ENCODE peak calls at places on chromosomes 5 and 9, in five cellular contexts. B is hepatocyte, L is fibroblast of mammary gland, J is cardiac muscle cell, Z is GM12864. G is an unnamed sample.

GRCh38 chr5:80255425-80255751 is 460 bp downstream of the SERINC5 start:
- DNase-seq in B (peak), L (peak), J (peak), Z (no peak), G (no peak)

GRCh38 chr9:37625262-37626147 is 25.2 kb upstream of the FRMPD1 start:
- DNase-seq in B (no peak), L (no peak), J (no peak), Z (no peak), G (no peak)

GRCh38 chr9:136840140-136840876 is 2.0 kb upstream of the AJM1 start:
- DNase-seq in B (peak), L (no peak), J (no peak), Z (no peak), G (no peak)

GRCh38 chr5:174724484-174725260 is at the start of gene MSX2:
- DNase-seq in B (peak), L (peak), J (peak), Z (no peak), G (peak)

GRCh38 chr9:122900791-122901190 is 4.4 kb downstream of the RC3H2 start:
- DNase-seq in B (no peak), L (peak), J (peak), Z (no peak), G (no peak)

GRCh38 chr5:73412597-73412988 is 36.0 kb downstream of the FOXD1 start:
- DNase-seq in B (no peak), L (peak), J (no peak), Z (no peak), G (no peak)

GRCh38 chr9:87340391-87340790 is 157.3 kb upstream of the DAPK1 start:
- DNase-seq in B (no peak), L (no peak), J (no peak), Z (no peak), G (no peak)

GRCh38 chr9:89022902-89023301 is 31.6 kb downstream of the S1PR3 start:
- DNase-seq in B (peak), L (peak), J (peak), Z (no peak), G (no peak)

GRCh38 chr9:79929285-79929684 is 357.5 kb downstream of the TLE4 start:
- DNase-seq in B (no peak), L (no peak), J (no peak), Z (no peak), G (no peak)

GRCh38 chr5:14749579-14750091 is 85.1 kb downstream of the OTULIN start:
- DNase-seq in B (no peak), L (no peak), J (no peak), Z (no peak), G (no peak)

GRCh38 chr5:53041071-53041692 is 52.0 kb downstream of the ITGA2 start:
- DNase-seq in B (no peak), L (no peak), J (peak), Z (no peak), G (no peak)

GRCh38 chr5:109911731-109912130 is 222.0 kb downstream of the MAN2A1 start:
- DNase-seq in B (no peak), L (peak), J (peak), Z (no peak), G (peak)

GRCh38 chr5:141260458-141261237 is 15.5 kb downstream of the PCDHB15 start:
- DNase-seq in B (no peak), L (peak), J (peak), Z (no peak), G (no peak)

DNA sequence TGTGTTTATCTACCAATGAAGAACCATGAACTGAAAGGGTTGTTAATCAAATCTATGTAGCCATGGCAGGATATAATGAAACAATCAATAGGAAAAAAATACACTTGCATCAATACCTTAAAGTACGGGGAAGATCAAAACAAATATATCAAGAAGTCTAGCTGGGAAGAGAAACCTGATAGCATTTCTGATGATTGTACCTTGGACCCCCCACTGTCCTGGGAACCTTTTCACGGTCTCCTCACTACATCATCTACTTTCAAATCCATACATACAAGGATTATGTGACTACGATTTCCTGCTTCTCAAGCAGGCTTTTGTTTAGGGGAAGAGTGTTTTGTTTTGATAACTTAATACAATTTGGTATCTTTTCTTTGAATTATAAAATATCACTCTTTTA is 8.1 kb downstream of the EBF1 start:
- DNase-seq in B (no peak), L (no peak), J (no peak), Z (no peak), G (no peak)
- H3K4me3 ChIP-seq in B (no peak), L (no peak), J (no peak), Z (no peak), G (no peak)

DNA sequence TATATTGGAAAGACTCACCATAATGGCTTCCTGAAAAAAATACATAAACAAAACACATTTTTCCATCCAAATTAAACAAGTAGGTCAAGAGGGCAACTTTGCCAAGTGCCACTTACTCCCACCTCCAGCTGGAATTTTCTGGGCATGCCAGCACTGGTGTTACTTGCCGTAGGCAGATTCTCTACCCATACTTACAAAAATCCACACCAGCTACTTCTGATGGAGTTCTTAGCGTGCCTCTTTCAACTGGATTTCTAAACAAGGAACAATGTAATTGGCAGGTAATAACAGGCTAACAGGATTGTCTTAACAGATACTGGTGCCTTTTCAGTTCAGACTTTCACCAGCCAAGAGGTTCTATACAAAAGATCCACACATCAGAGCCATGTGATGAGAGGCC is 301.4 kb downstream of the MLLT3 start:
- DNase-seq in B (no peak), L (no peak), J (no peak), Z (no peak), G (no peak)
- TF ChIP-seq CTCF in B (no peak), L (no peak), J (no peak), Z (no peak), G (no peak)

DNA sequence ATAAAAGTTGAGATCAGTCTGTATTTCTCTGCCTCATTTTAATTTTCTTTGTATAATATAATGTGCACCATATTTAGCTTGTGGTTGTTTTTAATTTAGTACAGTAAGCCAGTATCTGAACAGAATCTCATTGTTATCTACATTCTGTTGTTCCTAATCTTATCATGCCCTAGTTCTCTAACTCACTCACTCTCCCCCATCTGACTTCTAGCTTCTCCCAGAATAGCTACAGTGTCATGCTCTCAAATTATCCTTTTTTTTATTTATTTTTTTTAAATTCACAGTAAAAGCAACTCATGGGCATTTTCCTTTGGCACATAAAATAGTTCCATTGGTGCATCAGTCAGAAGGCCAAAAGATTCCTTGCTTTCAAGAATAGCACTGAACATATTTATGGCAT is 156.6 kb downstream of the TRPM3 start:
- DNase-seq in B (no peak), L (no peak), J (no peak), Z (no peak), G (no peak)
- H3K4me3 ChIP-seq in B (no peak), L (no peak), J (no peak), Z (no peak), G (no peak)

DNA sequence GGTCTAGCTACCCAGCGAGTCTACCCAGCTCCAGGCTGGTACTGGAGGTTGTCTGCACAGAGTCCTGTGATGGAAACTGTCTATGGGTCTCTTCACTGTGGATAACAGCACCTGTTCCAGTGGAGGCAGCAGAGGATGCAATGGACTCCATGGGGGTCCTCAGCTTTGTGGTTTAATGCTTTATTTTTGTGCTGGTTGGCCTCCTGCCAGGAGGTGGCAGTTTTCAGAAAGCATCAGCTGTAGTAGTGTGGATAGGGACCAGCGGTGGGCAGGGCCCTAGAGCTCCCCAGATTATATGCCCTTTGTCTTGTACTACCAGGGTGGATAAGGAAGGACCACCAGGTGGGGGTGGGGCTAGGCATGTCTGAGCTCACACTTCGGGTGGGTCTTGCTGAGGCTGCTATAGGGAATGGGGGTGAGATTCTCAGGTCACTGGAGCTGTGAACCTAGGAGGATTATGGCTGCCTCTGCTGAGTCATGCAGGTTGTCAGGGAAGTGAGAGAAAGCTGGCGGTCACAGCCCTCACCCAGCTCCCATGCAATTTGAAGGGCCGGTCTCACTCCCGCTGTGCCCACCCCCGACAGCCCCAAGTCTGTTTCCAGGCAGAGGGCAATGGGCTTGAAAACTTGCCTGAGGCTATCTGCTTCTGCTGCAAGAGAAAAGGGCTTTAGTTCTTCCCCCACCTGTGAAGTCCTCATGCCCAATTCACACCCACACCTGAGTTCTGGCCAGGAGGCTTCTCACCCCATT is 397.1 kb downstream of the TLE1 start:
- DNase-seq in B (no peak), L (no peak), J (no peak), Z (no peak), G (no peak)
- TF ChIP-seq CTCF in B (no peak), L (no peak), J (no peak), Z (no peak), G (no peak)

G was measured in AG04449.